ENCODE peak calls at places on chromosomes 4 and X, in six cellular contexts. H, M, E, C, G and R are unnamed samples.

GRCh38 chr4:87017580-87018061 is 82.8 kb downstream of the AFF1 start:
- DNase-seq in H (no peak), M (no peak), E (no peak), C (no peak), G (no peak), R (no peak)

GRCh38 chrX:153032397-153033118 is 23.7 kb upstream of the PNMA3 start:
- DNase-seq in H (peak), M (peak), E (peak), C (peak), G (no peak), R (peak)

GRCh38 chr4:113026556-113026955 is 22.9 kb upstream of the ANK2 start:
- DNase-seq in H (no peak), M (no peak), E (no peak), C (no peak), G (no peak), R (no peak)

GRCh38 chr4:30903493-30903892 is 183.3 kb downstream of the PCDH7 start:
- DNase-seq in H (no peak), M (no peak), E (no peak), C (no peak), G (no peak), R (no peak)

GRCh38 chr4:24322517-24322916 is 261.8 kb downstream of the DHX15 start:
- DNase-seq in H (no peak), M (no peak), E (no peak), C (no peak), G (no peak), R (no peak)

GRCh38 chr4:132334081-132334480 is 815.0 kb upstream of the PCDH10 start:
- DNase-seq in H (no peak), M (no peak), E (no peak), C (no peak), G (no peak), R (no peak)

GRCh38 chr4:69748176-69748575 is 12.2 kb downstream of the SULT1B1 start:
- DNase-seq in H (no peak), M (no peak), E (no peak), C (no peak), G (no peak), R (no peak)

GRCh38 chr4:54959656-54960055 is 165.7 kb downstream of the KDR start:
- DNase-seq in H (no peak), M (no peak), E (no peak), C (no peak), G (no peak), R (no peak)

GRCh38 chr4:16893141-16893571 is 5.3 kb downstream of the LDB2 start:
- DNase-seq in H (no peak), M (no peak), E (no peak), C (no peak), G (peak), R (peak)

GRCh38 chr4:87122252-87122651 is 98.2 kb downstream of the KLHL8 start:
- DNase-seq in H (no peak), M (no peak), E (peak), C (peak), G (peak), R (no peak)

GRCh38 chr4:182576609-182577289 is 333.5 kb downstream of the TENM3 start:
- DNase-seq in H (no peak), M (no peak), E (no peak), C (no peak), G (no peak), R (no peak)

GRCh38 chrX:64152857-64153256 is 52.7 kb downstream of the AMER1 start:
- DNase-seq in H (no peak), M (no peak), E (no peak), C (no peak), G (no peak), R (no peak)

GRCh38 chr4:154491731-154492249 is at the start of gene DCHS2:
- DNase-seq in H (peak), M (no peak), E (no peak), C (peak), G (no peak), R (no peak)

GRCh38 chr4:40897557-40898203 is 147.9 kb downstream of the NSUN7 start:
- DNase-seq in H (peak), M (peak), E (peak), C (peak), G (no peak), R (peak)

GRCh38 chr4:45502471-45502870 is 621.4 kb downstream of the GABRG1 start:
- DNase-seq in H (no peak), M (no peak), E (no peak), C (no peak), G (no peak), R (no peak)

GRCh38 chr4:144648042-144648441 is 2.1 kb downstream of the HHIP start:
- DNase-seq in H (no peak), M (no peak), E (no peak), C (no peak), G (no peak), R (no peak)

GRCh38 chr4:169774466-169775445 is 17.0 kb upstream of the HPF1 start:
- DNase-seq in H (no peak), M (no peak), E (no peak), C (no peak), G (no peak), R (peak)

DNA sequence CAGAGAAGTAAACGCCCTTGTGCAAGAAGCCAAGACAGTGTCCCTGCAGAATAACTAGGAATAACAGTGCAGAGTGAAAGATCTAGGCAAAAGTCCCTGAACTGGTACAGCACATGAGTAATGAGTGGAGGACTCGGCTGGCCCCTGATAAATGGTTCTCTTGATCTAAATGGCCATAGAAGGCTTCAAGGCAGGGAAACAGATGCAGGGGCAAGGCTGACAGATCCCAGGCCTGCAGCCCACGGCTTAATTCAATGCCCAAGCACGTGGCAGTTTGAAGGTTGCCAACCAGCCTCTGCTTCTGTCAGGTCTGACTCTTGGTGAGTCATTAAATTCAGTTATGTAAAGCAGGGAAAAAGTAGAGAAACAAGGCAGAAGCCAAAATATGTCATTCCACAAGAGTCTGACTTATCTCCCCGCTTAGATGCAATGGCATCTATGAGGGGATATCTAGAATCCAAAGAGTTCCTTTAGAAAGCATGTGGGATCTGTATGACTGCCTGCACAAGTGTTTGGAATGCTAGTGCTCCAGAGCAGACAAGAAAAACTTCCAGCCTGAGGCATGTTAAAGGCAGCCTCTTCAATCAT is 121.3 kb downstream of the PRDM5 start:
- DNase-seq in H (no peak), M (no peak), E (no peak), C (peak), G (no peak), R (no peak)
- TF ChIP-seq POLR2AphosphoS5 in H (no peak), M (no peak), E (no peak), C (peak), G (no peak), R (no peak)

GRCh38 chr4:74665346-74665745 is 129.0 kb downstream of the BTC start:
- DNase-seq in H (no peak), M (no peak), E (no peak), C (no peak), G (no peak), R (no peak)

GRCh38 chr4:74670583-74670982 is 123.7 kb downstream of the BTC start:
- DNase-seq in H (no peak), M (no peak), E (no peak), C (no peak), G (no peak), R (no peak)

GRCh38 chr4:74669702-74670101 is 124.6 kb downstream of the BTC start:
- DNase-seq in H (no peak), M (no peak), E (no peak), C (no peak), G (no peak), R (no peak)

GRCh38 chr4:74667438-74667837 is 126.9 kb downstream of the BTC start:
- DNase-seq in H (no peak), M (no peak), E (no peak), C (no peak), G (no peak), R (no peak)

GRCh38 chr4:74667944-74668343 is 126.4 kb downstream of the BTC start:
- DNase-seq in H (no peak), M (no peak), E (no peak), C (no peak), G (no peak), R (no peak)
- H3K27ac ChIP-seq in H (no peak), M (no peak), E (no peak), C (no peak), G (no peak), R (no peak)

GRCh38 chr4:118767109-118767508 is 68.8 kb downstream of the SEC24D start:
- DNase-seq in H (no peak), M (no peak), E (no peak), C (no peak), G (no peak), R (no peak)

GRCh38 chr4:118762146-118762545 is 73.8 kb downstream of the SEC24D start:
- DNase-seq in H (no peak), M (no peak), E (no peak), C (no peak), G (no peak), R (no peak)

GRCh38 chr4:118762753-118763477 is 73.0 kb downstream of the SEC24D start:
- DNase-seq in H (no peak), M (no peak), E (no peak), C (no peak), G (no peak), R (no peak)

GRCh38 chr4:118769152-118769551 is 66.8 kb downstream of the SEC24D start:
- DNase-seq in H (no peak), M (no peak), E (no peak), C (no peak), G (no peak), R (no peak)

DNA sequence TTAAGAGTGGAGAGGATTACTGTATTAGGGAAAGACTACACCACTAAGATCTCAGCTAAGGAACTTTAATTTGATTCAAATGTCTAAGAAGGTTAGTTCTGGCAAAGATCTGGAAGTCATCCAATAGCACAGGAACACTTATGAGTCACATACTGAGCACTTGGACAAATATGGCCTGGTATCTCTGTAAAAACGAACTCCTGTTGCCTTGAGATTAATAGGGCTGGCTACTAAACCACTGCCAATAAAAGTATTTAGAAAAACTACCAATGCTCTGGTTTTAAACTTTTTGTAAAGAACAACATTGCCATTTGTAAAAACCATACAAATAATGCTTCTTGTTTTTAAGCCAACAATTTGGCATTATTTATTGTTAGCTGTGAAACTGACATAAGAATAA is 70.5 kb downstream of the SEC24D start:
- DNase-seq in H (no peak), M (no peak), E (peak), C (no peak), G (peak), R (peak)
- TF ChIP-seq POLR2AphosphoS5 in H (no peak), M (no peak), E (peak), C (peak), G (no peak), R (peak)

DNA sequence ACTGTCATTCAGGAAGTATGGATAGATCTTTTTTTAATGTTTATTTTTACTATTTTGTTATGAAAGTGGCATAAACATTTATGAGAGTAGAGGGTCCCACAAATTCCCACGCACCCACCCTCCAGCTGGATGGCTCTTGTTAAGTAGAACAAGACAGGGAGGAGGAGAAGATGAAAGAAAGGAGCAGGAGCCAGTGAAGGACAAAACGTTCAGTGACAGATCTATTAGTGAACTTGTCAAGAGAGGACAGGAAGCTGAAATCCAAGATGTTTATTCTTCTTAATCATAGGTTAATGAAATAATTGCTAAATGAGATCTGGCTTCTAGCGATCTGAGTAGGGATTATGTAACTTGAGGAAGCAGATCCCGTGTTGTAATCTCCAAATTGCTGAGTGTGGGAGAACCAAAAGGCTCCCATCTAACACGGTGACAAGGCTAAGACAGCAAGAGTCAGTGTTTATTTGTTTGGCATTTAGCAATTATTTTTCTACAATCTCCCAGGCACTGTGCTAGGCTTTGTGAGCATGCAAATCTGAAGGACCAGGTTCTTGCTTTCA is 162.5 kb downstream of the SHROOM3 start:
- DNase-seq in H (no peak), M (no peak), E (no peak), C (no peak), G (no peak), R (no peak)
- H3K27ac ChIP-seq in H (no peak), M (no peak), E (peak), C (no peak), G (no peak), R (no peak)